ENCODE peak calls at places on chromosomes 6 and 20, in five cellular contexts. S, U, G, P and K are unnamed samples.

GRCh38 chr6:108715832-108716231 is 132.4 kb upstream of the ARMC2 start:
- DNase-seq in S (no peak), U (no peak), G (no peak), P (no peak), K (no peak)

GRCh38 chr6:168388641-168389633 is 52.0 kb upstream of the SMOC2 start:
- DNase-seq in S (no peak), U (no peak), G (no peak), P (no peak), K (no peak)

GRCh38 chr20:59141818-59142581 is 21.6 kb upstream of the ZNF831 start:
- DNase-seq in S (peak; percentile 36), U (no peak), G (no peak), P (peak; percentile 55), K (peak; percentile 5)

GRCh38 chr20:4170621-4171537 is 155.5 kb upstream of the RNF24 start:
- DNase-seq in S (no peak), U (no peak), G (peak; percentile 59), P (no peak), K (no peak)

GRCh38 chr6:92354270-92354831 is 1065.0 kb downstream of the EPHA7 start:
- DNase-seq in S (no peak), U (no peak), G (no peak), P (no peak), K (no peak)

GRCh38 chr20:54642733-54643667 is 167.6 kb downstream of the DOK5 start:
- DNase-seq in S (no peak), U (no peak), G (no peak), P (no peak), K (no peak)

GRCh38 chr6:18958146-18958545 is 571.0 kb downstream of the RNF144B start:
- DNase-seq in S (no peak), U (no peak), G (no peak), P (no peak), K (no peak)

GRCh38 chr6:11538049-11538798 is 675 bp downstream of the TMEM170B start:
- DNase-seq in S (peak; percentile 11), U (peak; percentile 61), G (peak; percentile 19), P (no peak), K (peak; percentile 8)

GRCh38 chr6:40344566-40345185 is 242.5 kb downstream of the LRFN2 start:
- DNase-seq in S (no peak), U (peak; percentile 41), G (no peak), P (no peak), K (no peak)

GRCh38 chr6:138004423-138005287 is 102.6 kb downstream of the PERP start:
- DNase-seq in S (peak; percentile 69), U (no peak), G (no peak), P (peak; percentile 64), K (peak; percentile 57)

GRCh38 chr6:119179842-119180241 is 101.4 kb upstream of the FAM184A start:
- DNase-seq in S (no peak), U (no peak), G (no peak), P (no peak), K (no peak)

GRCh38 chr6:140980265-140980887 is 1152.3 kb upstream of the GJE1 start:
- DNase-seq in S (no peak), U (no peak), G (no peak), P (no peak), K (no peak)

GRCh38 chr6:41546475-41546865 is 289 bp downstream of the FOXP4 start:
- DNase-seq in S (no peak), U (no peak), G (no peak), P (peak; percentile 50), K (no peak)

GRCh38 chr6:121897337-121897760 is 461.9 kb downstream of the GJA1 start:
- DNase-seq in S (no peak), U (no peak), G (no peak), P (no peak), K (no peak)

GRCh38 chr6:111841822-111842221 is 31.4 kb downstream of the FYN start:
- DNase-seq in S (no peak), U (peak; percentile 70), G (no peak), P (no peak), K (no peak)

GRCh38 chr6:166658792-166659150 is 31.7 kb upstream of the RPS6KA2 start:
- DNase-seq in S (no peak), U (no peak), G (no peak), P (no peak), K (no peak)

GRCh38 chr6:71194730-71195129 is 93.9 kb upstream of the OGFRL1 start:
- DNase-seq in S (no peak), U (no peak), G (no peak), P (peak; percentile 63), K (no peak)

GRCh38 chr20:63037669-63038268 is 31.0 kb upstream of the BHLHE23 start:
- DNase-seq in S (peak; percentile 27), U (no peak), G (no peak), P (no peak), K (no peak)

GRCh38 chr6:27139753-27140522 is 107.6 kb upstream of the PRSS16 start:
- DNase-seq in S (peak; percentile 76), U (no peak), G (no peak), P (no peak), K (no peak)

GRCh38 chr6:168124921-168125320 is 45.9 kb upstream of the FRMD1 start:
- DNase-seq in S (no peak), U (peak; percentile 31), G (no peak), P (no peak), K (no peak)

GRCh38 chr6:168956141-168956838 is 297.4 kb downstream of the THBS2 start:
- DNase-seq in S (no peak), U (no peak), G (no peak), P (no peak), K (no peak)

GRCh38 chr6:158826819-158827501 is 7.8 kb upstream of the EZR start:
- DNase-seq in S (no peak), U (peak; percentile 21), G (no peak), P (no peak), K (no peak)

GRCh38 chr20:41469868-41470267 is 103.2 kb upstream of the EMILIN3 start:
- DNase-seq in S (no peak), U (no peak), G (no peak), P (no peak), K (no peak)

GRCh38 chr6:7770111-7770510 is 44.2 kb downstream of the BMP6 start:
- DNase-seq in S (no peak), U (no peak), G (no peak), P (no peak), K (no peak)

GRCh38 chr20:33864324-33864963 is 53.3 kb downstream of the CHMP4B start:
- DNase-seq in S (no peak), U (no peak), G (no peak), P (no peak), K (no peak)

GRCh38 chr6:158057213-158057987 is 75.7 kb downstream of the SYNJ2 start:
- DNase-seq in S (no peak), U (no peak), G (no peak), P (peak; percentile 93), K (no peak)

GRCh38 chr6:70221025-70221714 is 81.7 kb downstream of the COL9A1 start:
- DNase-seq in S (peak; percentile 51), U (no peak), G (no peak), P (peak; percentile 36), K (no peak)

GRCh38 chr6:11096109-11096508 is 2.5 kb downstream of the SMIM13 start:
- DNase-seq in S (peak; percentile 78), U (no peak), G (no peak), P (peak; percentile 32), K (peak; percentile 57)

GRCh38 chr20:44485078-44485829 is 9.6 kb downstream of the TTPAL start:
- DNase-seq in S (no peak), U (no peak), G (no peak), P (no peak), K (no peak)

GRCh38 chr6:148885920-148886845 is 139.4 kb downstream of the UST start:
- DNase-seq in S (no peak), U (no peak), G (no peak), P (no peak), K (no peak)

GRCh38 chr20:62011403-62011791 is 54.3 kb downstream of the TAF4 start:
- DNase-seq in S (no peak), U (no peak), G (no peak), P (no peak), K (no peak)
- H3K36me3 ChIP-seq in S (peaks cover 73% of the 10 kb centered on the region), U (peaks cover 20% of the 10 kb centered on the region), G (no peaks in the 10 kb centered on the region), P (peaks cover 15% of the 10 kb centered on the region), K (no peaks in the 10 kb centered on the region)

DNA sequence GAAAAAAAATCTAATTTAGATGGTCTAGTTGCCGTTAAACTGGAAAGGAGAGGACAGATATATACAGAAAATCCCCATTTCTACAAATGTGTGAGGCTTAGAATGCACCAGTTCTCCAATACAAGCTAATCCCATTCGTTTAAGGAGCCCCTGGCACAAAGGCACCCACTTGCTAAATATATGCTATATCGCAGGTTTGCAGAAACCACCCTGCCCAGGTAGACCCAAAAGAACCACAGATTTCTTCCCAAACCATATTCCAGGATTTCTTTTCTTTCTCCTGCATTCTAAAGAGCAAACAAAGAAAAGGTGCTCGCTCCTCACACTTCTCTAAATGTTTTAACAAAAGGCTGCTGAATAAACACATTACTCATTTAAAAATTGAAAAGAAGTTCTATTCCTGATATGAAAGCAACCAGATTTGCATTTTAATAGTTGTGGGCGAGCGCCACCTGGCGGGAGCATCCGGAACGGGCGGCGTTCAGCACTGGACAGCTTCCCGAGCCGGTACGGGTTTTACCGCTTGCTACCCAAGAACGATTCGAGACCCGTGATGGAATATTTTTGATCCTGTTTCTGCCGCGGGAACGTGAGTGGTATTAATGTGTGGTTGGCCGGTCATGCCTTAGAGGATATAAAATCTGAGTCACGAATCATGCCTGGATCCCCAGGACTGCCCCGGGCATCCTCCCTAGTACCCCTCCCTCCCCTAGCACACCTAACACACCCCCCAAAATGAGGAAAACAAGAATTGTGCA is 2.1 kb downstream of the PTPRT start:
- DNase-seq in S (peak; percentile 73), U (peak; percentile 55), G (no peak), P (peak; percentile 79), K (peak; percentile 75)
- H3K36me3 ChIP-seq in S (no peaks in the 10 kb centered on the region), U (no peaks in the 10 kb centered on the region), G (no peaks in the 10 kb centered on the region), P (no peaks in the 10 kb centered on the region), K (no peaks in the 10 kb centered on the region)

DNA sequence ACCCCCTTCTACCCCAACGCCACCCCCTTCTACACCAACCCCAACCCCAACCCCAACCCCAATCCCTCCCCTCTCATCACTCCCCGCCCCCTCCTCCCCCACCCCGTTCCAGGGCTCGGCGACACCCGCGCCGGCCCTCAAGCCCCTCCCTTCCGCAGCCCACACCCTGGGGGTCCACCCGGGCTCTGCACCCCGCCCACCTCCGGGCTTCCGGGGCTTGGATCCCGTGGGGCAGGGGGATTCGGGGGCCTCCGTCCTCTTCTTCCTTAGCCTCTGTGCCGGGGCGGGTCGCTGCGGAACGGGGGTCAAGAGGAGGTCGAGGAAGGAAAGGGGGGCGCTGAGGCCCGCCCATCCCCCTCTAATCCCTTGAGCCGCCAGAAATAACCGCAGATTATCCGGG is 716 bp downstream of the TULP1 start:
- DNase-seq in S (no peak), U (no peak), G (no peak), P (no peak), K (no peak)
- H3K36me3 ChIP-seq in S (no peaks in the 10 kb centered on the region), U (no peaks in the 10 kb centered on the region), G (no peaks in the 10 kb centered on the region), P (no peaks in the 10 kb centered on the region), K (no peaks in the 10 kb centered on the region)

DNA sequence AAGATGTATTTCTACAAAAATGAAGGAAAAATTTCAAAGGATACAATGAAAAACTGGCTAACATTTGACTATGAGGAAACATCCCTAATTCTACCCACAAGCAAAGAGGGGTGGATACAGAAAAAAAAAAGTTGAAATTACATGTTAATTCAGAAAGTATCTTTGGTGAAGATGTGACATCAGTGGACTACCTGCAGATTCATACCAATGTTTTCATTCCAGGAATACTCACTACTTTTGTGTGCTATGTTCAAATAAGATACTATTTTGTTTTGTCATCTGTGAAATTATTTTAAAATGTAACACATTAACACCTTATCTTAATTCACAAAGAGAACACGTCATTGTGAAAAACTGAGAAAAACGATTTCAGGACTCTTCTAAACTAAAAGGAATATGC is 159.3 kb upstream of the SHLD1 start:
- DNase-seq in S (no peak), U (no peak), G (no peak), P (no peak), K (no peak)
- H3K36me3 ChIP-seq in S (peaks cover 54% of the 10 kb centered on the region), U (peaks cover 12% of the 10 kb centered on the region), G (no peaks in the 10 kb centered on the region), P (peaks cover 39% of the 10 kb centered on the region), K (peaks cover 6% of the 10 kb centered on the region)

GRCh38 chr6:43285415-43285814 is 12.6 kb upstream of the SLC22A7 start:
- DNase-seq in S (no peak), U (no peak), G (no peak), P (no peak), K (no peak)
- H3K36me3 ChIP-seq in S (no peaks in the 10 kb centered on the region), U (no peaks in the 10 kb centered on the region), G (no peaks in the 10 kb centered on the region), P (no peaks in the 10 kb centered on the region), K (no peaks in the 10 kb centered on the region)